ENCODE peak calls at places on chromosomes 7 and 10, in ten cellular contexts. One of them, this sample, is unnamed.

GRCh38 chr10:30029890-30030261 is 29.5 kb downstream of the JCAD start:
- DNase-seq in amniotic stem cell: no peak
- DNase-seq in kidney epithelial cell: no peak
- DNase-seq in COR-L47: no peak
- DNase-seq in substantia nigra: no peak
- DNase-seq in activated CD8-positive, alpha-beta memory T cell treated with anti-CD3 and anti-CD28 coated beads for 24 hours: no peak
- DNase-seq in HT1080: no peak
- DNase-seq in iPS-NIHi11: no peak
- DNase-seq in stimulated activated CD4-positive, alpha-beta T cell treated with anti-CD3 and anti-CD28 coated beads, Interleukin-12 subunit alpha, Interleukin-12 subunit beta, amount 100 ng/mL, for 4 hours: no peak
- DNase-seq in tibial nerve: no peak
- DNase-seq in this sample: no peak

GRCh38 chr10:99873846-99874245 is 91.4 kb downstream of the ABCC2 start:
- DNase-seq in substantia nigra: no peak
- DNase-seq in tibial nerve: no peak
- DNase-seq in COR-L47: no peak
- DNase-seq in stimulated activated CD4-positive, alpha-beta T cell treated with anti-CD3 and anti-CD28 coated beads, Interleukin-12 subunit alpha, Interleukin-12 subunit beta, amount 100 ng/mL, for 4 hours: no peak
- DNase-seq in iPS-NIHi11: no peak
- DNase-seq in HT1080: no peak
- DNase-seq in activated CD8-positive, alpha-beta memory T cell treated with anti-CD3 and anti-CD28 coated beads for 24 hours: no peak
- DNase-seq in amniotic stem cell: no peak
- DNase-seq in kidney epithelial cell: no peak
- DNase-seq in this sample: no peak

GRCh38 chr10:101040061-101040460 is 9.0 kb downstream of the SFXN3 start:
- DNase-seq in tibial nerve: no peak
- DNase-seq in kidney epithelial cell: no peak
- DNase-seq in amniotic stem cell: no peak
- DNase-seq in substantia nigra: peak; percentile 3
- DNase-seq in COR-L47: no peak
- DNase-seq in stimulated activated CD4-positive, alpha-beta T cell treated with anti-CD3 and anti-CD28 coated beads, Interleukin-12 subunit alpha, Interleukin-12 subunit beta, amount 100 ng/mL, for 4 hours: no peak
- DNase-seq in HT1080: no peak
- DNase-seq in iPS-NIHi11: no peak
- DNase-seq in activated CD8-positive, alpha-beta memory T cell treated with anti-CD3 and anti-CD28 coated beads for 24 hours: no peak
- DNase-seq in this sample: no peak

GRCh38 chr7:27199820-27200760 is at the start of gene HOXA13:
- DNase-seq in iPS-NIHi11: peak; percentile 74
- DNase-seq in tibial nerve: no peak
- DNase-seq in substantia nigra: no peak
- DNase-seq in kidney epithelial cell: no peak
- DNase-seq in HT1080: peak; percentile 70
- DNase-seq in stimulated activated CD4-positive, alpha-beta T cell treated with anti-CD3 and anti-CD28 coated beads, Interleukin-12 subunit alpha, Interleukin-12 subunit beta, amount 100 ng/mL, for 4 hours: no peak
- DNase-seq in amniotic stem cell: no peak
- DNase-seq in activated CD8-positive, alpha-beta memory T cell treated with anti-CD3 and anti-CD28 coated beads for 24 hours: peak; percentile 67
- DNase-seq in COR-L47: peak; percentile 56
- DNase-seq in this sample: peak; percentile 58

GRCh38 chr10:4506087-4506486 is 319.9 kb upstream of the AKR1E2 start:
- DNase-seq in tibial nerve: no peak
- DNase-seq in stimulated activated CD4-positive, alpha-beta T cell treated with anti-CD3 and anti-CD28 coated beads, Interleukin-12 subunit alpha, Interleukin-12 subunit beta, amount 100 ng/mL, for 4 hours: no peak
- DNase-seq in HT1080: no peak
- DNase-seq in iPS-NIHi11: no peak
- DNase-seq in COR-L47: no peak
- DNase-seq in kidney epithelial cell: no peak
- DNase-seq in activated CD8-positive, alpha-beta memory T cell treated with anti-CD3 and anti-CD28 coated beads for 24 hours: no peak
- DNase-seq in amniotic stem cell: no peak
- DNase-seq in substantia nigra: no peak
- DNase-seq in this sample: no peak

GRCh38 chr7:103640031-103640779 is 194.2 kb upstream of the SLC26A5 start:
- DNase-seq in substantia nigra: no peak
- DNase-seq in amniotic stem cell: no peak
- DNase-seq in stimulated activated CD4-positive, alpha-beta T cell treated with anti-CD3 and anti-CD28 coated beads, Interleukin-12 subunit alpha, Interleukin-12 subunit beta, amount 100 ng/mL, for 4 hours: no peak
- DNase-seq in COR-L47: no peak
- DNase-seq in kidney epithelial cell: no peak
- DNase-seq in activated CD8-positive, alpha-beta memory T cell treated with anti-CD3 and anti-CD28 coated beads for 24 hours: no peak
- DNase-seq in tibial nerve: no peak
- DNase-seq in iPS-NIHi11: no peak
- DNase-seq in HT1080: peak; percentile 65
- DNase-seq in this sample: no peak

GRCh38 chr10:73906524-73907447 is 4.1 kb upstream of the PLAU start:
- DNase-seq in amniotic stem cell: peak; percentile 93
- DNase-seq in kidney epithelial cell: peak; percentile 96
- DNase-seq in substantia nigra: no peak
- DNase-seq in COR-L47: no peak
- DNase-seq in HT1080: peak; percentile 99
- DNase-seq in stimulated activated CD4-positive, alpha-beta T cell treated with anti-CD3 and anti-CD28 coated beads, Interleukin-12 subunit alpha, Interleukin-12 subunit beta, amount 100 ng/mL, for 4 hours: no peak
- DNase-seq in activated CD8-positive, alpha-beta memory T cell treated with anti-CD3 and anti-CD28 coated beads for 24 hours: no peak
- DNase-seq in iPS-NIHi11: peak; percentile 78
- DNase-seq in tibial nerve: peak; percentile 68
- DNase-seq in this sample: peak; percentile 92

GRCh38 chr7:72805526-72806494 is 22.2 kb downstream of the TYW1B start:
- DNase-seq in amniotic stem cell: no peak
- DNase-seq in stimulated activated CD4-positive, alpha-beta T cell treated with anti-CD3 and anti-CD28 coated beads, Interleukin-12 subunit alpha, Interleukin-12 subunit beta, amount 100 ng/mL, for 4 hours: no peak
- DNase-seq in iPS-NIHi11: no peak
- DNase-seq in activated CD8-positive, alpha-beta memory T cell treated with anti-CD3 and anti-CD28 coated beads for 24 hours: no peak
- DNase-seq in COR-L47: no peak
- DNase-seq in kidney epithelial cell: no peak
- DNase-seq in substantia nigra: no peak
- DNase-seq in tibial nerve: no peak
- DNase-seq in HT1080: peak; percentile 11
- DNase-seq in this sample: no peak